ENCODE peak calls at places on chromosome 4, in seven cellular contexts. K is testis, N is spleen, I is body of pancreas, E is IMR-90, B is right lobe of liver, Z is stomach. C is an unnamed sample. For H3K4me1, the result is how much of the 10 kb centered on the place peaks cover.

GRCh38 chr4:152348670-152349069 is 187.2 kb downstream of the FBXW7 start:
- DNase-seq in N (no peak), K (no peak), B (no peak), I (no peak), Z (no peak), E (no peak), C (no peak)

GRCh38 chr4:2798399-2799301 is 5.8 kb downstream of the SH3BP2 start:
- DNase-seq in I (peak), N (peak), Z (peak), B (peak), K (no peak), E (no peak), C (no peak)

GRCh38 chr4:5365071-5366008 is 314.1 kb downstream of the STK32B start:
- DNase-seq in K (no peak), Z (peak), E (peak), B (no peak), N (no peak), I (peak), C (peak)

GRCh38 chr4:71878388-71878787 is 94.5 kb upstream of the GC start:
- DNase-seq in B (no peak), E (no peak), K (no peak), Z (no peak), N (no peak), I (no peak), C (no peak)

GRCh38 chr4:107658400-107659326 is 61.4 kb downstream of the PAPSS1 start:
- DNase-seq in K (no peak), E (no peak), B (no peak), Z (no peak), I (no peak), N (no peak), C (no peak)

GRCh38 chr4:180828455-180829018 is 1414.7 kb upstream of the TENM3 start:
- DNase-seq in N (no peak), E (peak), Z (no peak), I (no peak), K (peak), B (no peak), C (peak)

GRCh38 chr4:85905761-85906160 is 430.8 kb downstream of the ARHGAP24 start:
- DNase-seq in E (no peak), B (no peak), N (no peak), Z (no peak), I (no peak), K (no peak), C (no peak)

GRCh38 chr4:3025881-3026280 is 48.5 kb downstream of the HTT-AS start:
- DNase-seq in K (no peak), E (no peak), Z (no peak), B (no peak), N (no peak), I (no peak), C (no peak)

GRCh38 chr4:102606261-102606660 is 105.1 kb downstream of the NFKB1 start:
- DNase-seq in K (no peak), E (no peak), Z (no peak), B (no peak), I (no peak), N (no peak), C (no peak)

GRCh38 chr4:175109933-175110332 is 191.8 kb downstream of the ADAM29 start:
- DNase-seq in K (no peak), B (no peak), N (no peak), E (no peak), I (peak), Z (no peak), C (no peak)

GRCh38 chr4:181674315-181674714 is 568.9 kb upstream of the TENM3 start:
- DNase-seq in E (peak), B (no peak), K (no peak), Z (no peak), I (no peak), N (no peak), C (no peak)

GRCh38 chr4:30720656-30721352 is 635 bp downstream of the PCDH7 start:
- DNase-seq in B (no peak), N (peak), K (no peak), I (peak), E (peak), Z (no peak), C (no peak)

GRCh38 chr4:75698162-75698962 is 25.2 kb upstream of the G3BP2 start:
- DNase-seq in B (no peak), E (no peak), I (no peak), Z (no peak), K (no peak), N (no peak), C (no peak)

GRCh38 chr4:161827013-161827412 is 336.8 kb downstream of the FSTL5 start:
- DNase-seq in E (no peak), Z (no peak), I (no peak), K (no peak), B (no peak), N (no peak), C (no peak)

GRCh38 chr4:176883681-176884418 is 91.1 kb upstream of the VEGFC start:
- DNase-seq in B (no peak), Z (no peak), N (no peak), E (peak), K (no peak), I (no peak), C (no peak)
- TF ChIP-seq POLR2A in B (no peak), Z (no peak), N (no peak), E (no peak), K (no peak), I (no peak), C (no peak)

GRCh38 chr4:57083107-57083506 is 27.1 kb downstream of the IGFBP7 start:
- DNase-seq in N (no peak), E (peak), K (no peak), B (no peak), Z (no peak), I (no peak), C (no peak)
- H3K4me1 ChIP-seq in N (under half), E (under half), K (under half), B (under half), Z (under half), I (under half), C (under half)

GRCh38 chr4:100657187-100657586 is 139.4 kb upstream of the EMCN start:
- DNase-seq in N (no peak), Z (no peak), K (no peak), B (no peak), E (no peak), I (no peak), C (no peak)
- TF ChIP-seq POLR2A in N (no peak), Z (no peak), K (no peak), B (no peak), E (no peak), I (no peak), C (no peak)

DNA sequence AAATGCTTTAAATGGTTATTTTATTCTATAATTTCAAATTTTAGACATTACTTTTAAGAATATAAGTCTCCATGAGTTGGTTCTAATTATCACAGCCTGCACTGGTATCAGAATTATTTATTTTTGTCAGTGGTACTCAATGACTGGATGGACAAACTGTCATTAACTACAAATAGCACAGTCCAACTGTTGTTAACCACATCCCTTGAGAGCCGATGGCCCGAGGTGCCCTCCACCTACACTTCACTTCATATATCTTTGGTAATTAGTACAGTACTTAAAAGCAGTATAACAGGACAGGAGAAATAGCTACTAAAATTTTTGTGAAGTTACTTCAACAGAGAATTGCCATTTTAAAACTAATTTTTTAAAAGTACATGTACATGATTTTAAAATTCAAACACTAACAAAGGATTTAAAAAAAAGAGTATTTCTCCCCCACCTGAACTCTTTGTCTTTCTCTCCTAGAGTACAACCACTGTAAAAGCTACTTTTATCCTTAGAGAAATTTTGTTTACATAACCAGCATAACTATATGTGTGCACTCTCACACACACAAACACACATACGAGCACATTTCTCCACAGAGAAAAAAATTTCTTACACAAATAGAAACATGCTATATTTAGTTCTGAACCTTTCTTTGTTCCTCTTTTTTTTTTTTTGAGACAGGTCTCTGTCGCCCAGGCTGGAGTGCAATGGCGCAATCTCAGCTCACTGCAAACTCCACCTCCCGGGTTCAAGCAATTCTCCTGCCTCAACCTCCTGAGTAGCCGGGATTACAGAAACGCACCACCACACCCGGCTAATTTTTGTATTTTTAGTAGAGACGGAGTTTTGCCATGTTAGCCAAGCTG is 6.5 kb downstream of the TIFA start:
- DNase-seq in K (no peak), E (peak), I (no peak), N (peak), B (no peak), Z (no peak), C (no peak)
- H3K4me1 ChIP-seq in K (under half), E (under half), I (half or more), N (under half), B (under half), Z (under half), C (under half)

DNA sequence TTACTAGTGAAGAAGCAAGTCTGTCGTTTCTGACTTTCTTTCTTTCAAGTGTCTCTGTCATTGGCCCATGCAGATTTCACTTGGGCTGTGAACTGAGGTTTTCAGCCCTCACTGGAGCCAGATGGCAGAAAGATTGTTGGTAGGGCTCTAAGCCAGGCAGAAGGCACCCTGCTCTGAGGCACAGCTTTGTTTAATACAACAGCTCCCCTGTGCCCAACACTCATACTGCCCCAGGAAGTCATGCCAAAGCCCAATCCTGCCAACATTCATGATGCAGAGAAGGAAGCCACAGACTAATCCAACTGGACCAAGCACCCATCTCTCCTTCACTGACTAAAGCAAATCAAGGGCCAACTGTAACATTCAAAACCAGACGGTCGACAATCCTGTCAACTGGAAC is 117.1 kb upstream of the FRG1 start:
- DNase-seq in K (no peak), N (no peak), B (no peak), E (no peak), I (no peak), Z (no peak), C (no peak)
- TF ChIP-seq POLR2A in K (no peak), N (no peak), B (no peak), E (no peak), I (no peak), Z (no peak), C (no peak)

GRCh38 chr4:38683265-38683664 is 19.3 kb downstream of the KLF3 start:
- DNase-seq in N (no peak), B (no peak), K (no peak), E (no peak), I (no peak), Z (no peak), C (no peak)

GRCh38 chr4:38686682-38687081 is 22.7 kb downstream of the KLF3 start:
- DNase-seq in I (no peak), N (no peak), B (no peak), Z (no peak), K (no peak), E (no peak), C (no peak)

GRCh38 chr4:38681283-38682066 is 17.5 kb downstream of the KLF3 start:
- DNase-seq in B (no peak), E (peak), K (no peak), N (no peak), I (no peak), Z (no peak), C (no peak)

GRCh38 chr4:38684951-38685350 is 21.0 kb downstream of the KLF3 start:
- DNase-seq in B (no peak), Z (no peak), E (no peak), N (no peak), K (no peak), I (no peak), C (no peak)

DNA sequence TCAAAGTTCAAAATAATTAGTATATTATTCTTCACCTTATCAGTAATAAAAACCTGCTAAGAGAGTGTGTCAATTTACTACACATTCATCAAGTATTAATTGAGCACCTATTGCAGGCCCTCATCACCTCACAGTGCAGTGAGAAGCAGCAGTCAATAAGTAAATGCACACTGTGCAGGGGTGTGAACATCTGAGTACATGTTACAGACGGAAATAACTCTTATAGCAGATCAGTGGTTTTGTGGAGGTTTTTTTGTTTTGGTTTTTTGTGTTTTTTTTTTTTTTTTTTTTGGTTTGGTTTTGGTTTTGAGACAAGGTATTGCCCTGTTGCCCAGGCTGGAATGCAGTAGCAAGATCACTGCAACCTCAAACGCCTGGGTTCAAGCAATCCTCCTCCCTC is 20.3 kb downstream of the KLF3 start:
- DNase-seq in I (no peak), Z (no peak), E (no peak), B (no peak), N (no peak), K (no peak), C (no peak)
- H3K4me1 ChIP-seq in I (under half), Z (half or more), E (under half), B (under half), N (under half), K (under half), C (under half)

GRCh38 chr4:153467897-153468262 is 1.7 kb downstream of the TMEM131L start:
- DNase-seq in E (no peak), K (no peak), N (no peak), Z (no peak), B (no peak), I (no peak), C (no peak)

GRCh38 chr4:153467154-153467896 is 1.2 kb downstream of the TMEM131L start:
- DNase-seq in B (peak), I (peak), K (peak), E (no peak), Z (peak), N (peak), C (peak)

GRCh38 chr4:153465583-153465921 is 608 bp upstream of the TMEM131L start:
- DNase-seq in Z (peak), N (peak), E (peak), K (peak), I (peak), B (peak), C (peak)

GRCh38 chr4:153465922-153466636 is at the start of gene TMEM131L:
- DNase-seq in B (peak), K (peak), Z (peak), I (peak), N (peak), E (peak), C (peak)

GRCh38 chr4:153466637-153467153 is 535 bp downstream of the TMEM131L start:
- DNase-seq in N (peak), I (peak), B (peak), E (no peak), Z (no peak), K (no peak), C (no peak)
- TF ChIP-seq POLR2A in N (no peak), I (no peak), B (no peak), E (no peak), Z (no peak), K (no peak), C (no peak)

GRCh38 chr4:140098481-140099132 is 55.4 kb downstream of the MAML3 start:
- DNase-seq in Z (no peak), B (no peak), E (peak), K (peak), I (no peak), N (no peak), C (no peak)

GRCh38 chr4:140096483-140096861 is 57.5 kb downstream of the MAML3 start:
- DNase-seq in I (no peak), E (no peak), Z (no peak), B (no peak), N (no peak), K (no peak), C (no peak)

GRCh38 chr4:140096921-140097320 is 57.1 kb downstream of the MAML3 start:
- DNase-seq in Z (no peak), E (peak), N (no peak), I (no peak), K (no peak), B (no peak), C (no peak)

GRCh38 chr4:140095694-140096482 is 58.1 kb downstream of the MAML3 start:
- DNase-seq in E (peak), Z (no peak), N (no peak), K (no peak), I (no peak), B (peak), C (no peak)

DNA sequence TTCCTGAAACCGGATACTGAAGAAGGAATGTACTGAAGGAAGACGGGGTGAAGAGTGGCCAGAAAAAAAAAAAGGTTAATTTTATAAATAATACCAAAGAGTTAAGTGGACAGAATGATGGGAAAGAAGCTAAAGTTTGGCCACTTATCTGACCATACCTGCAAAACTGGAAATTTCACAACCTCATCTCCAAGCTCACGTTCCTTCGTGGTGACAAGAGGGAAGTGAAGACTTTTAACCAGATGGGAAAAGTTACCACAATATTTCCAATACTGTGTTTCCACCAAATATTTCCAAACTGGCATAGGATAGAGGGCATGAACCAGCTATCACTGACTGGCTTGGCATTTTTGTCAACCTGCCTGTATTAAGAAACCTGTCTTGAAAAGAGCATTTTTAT is 56.4 kb downstream of the MAML3 start:
- DNase-seq in K (no peak), E (no peak), I (no peak), N (no peak), B (no peak), Z (no peak), C (no peak)
- H3K4me1 ChIP-seq in K (half or more), E (under half), I (half or more), N (half or more), B (under half), Z (half or more), C (under half)

GRCh38 chr4:8160233-8160560 is 1.6 kb upstream of the ABLIM2 start:
- DNase-seq in K (no peak), Z (no peak), B (no peak), E (no peak), N (peak), I (no peak), C (no peak)

GRCh38 chr4:8157944-8158709 is 486 bp downstream of the ABLIM2 start:
- DNase-seq in E (no peak), I (peak), Z (no peak), B (no peak), K (no peak), N (peak), C (no peak)

GRCh38 chr4:8159522-8160232 is 1.1 kb upstream of the ABLIM2 start:
- DNase-seq in I (no peak), B (no peak), N (no peak), K (no peak), E (no peak), Z (no peak), C (no peak)

GRCh38 chr4:8157496-8157895 is 1.1 kb downstream of the ABLIM2 start:
- DNase-seq in K (no peak), N (no peak), E (no peak), Z (no peak), B (peak), I (no peak), C (no peak)

DNA sequence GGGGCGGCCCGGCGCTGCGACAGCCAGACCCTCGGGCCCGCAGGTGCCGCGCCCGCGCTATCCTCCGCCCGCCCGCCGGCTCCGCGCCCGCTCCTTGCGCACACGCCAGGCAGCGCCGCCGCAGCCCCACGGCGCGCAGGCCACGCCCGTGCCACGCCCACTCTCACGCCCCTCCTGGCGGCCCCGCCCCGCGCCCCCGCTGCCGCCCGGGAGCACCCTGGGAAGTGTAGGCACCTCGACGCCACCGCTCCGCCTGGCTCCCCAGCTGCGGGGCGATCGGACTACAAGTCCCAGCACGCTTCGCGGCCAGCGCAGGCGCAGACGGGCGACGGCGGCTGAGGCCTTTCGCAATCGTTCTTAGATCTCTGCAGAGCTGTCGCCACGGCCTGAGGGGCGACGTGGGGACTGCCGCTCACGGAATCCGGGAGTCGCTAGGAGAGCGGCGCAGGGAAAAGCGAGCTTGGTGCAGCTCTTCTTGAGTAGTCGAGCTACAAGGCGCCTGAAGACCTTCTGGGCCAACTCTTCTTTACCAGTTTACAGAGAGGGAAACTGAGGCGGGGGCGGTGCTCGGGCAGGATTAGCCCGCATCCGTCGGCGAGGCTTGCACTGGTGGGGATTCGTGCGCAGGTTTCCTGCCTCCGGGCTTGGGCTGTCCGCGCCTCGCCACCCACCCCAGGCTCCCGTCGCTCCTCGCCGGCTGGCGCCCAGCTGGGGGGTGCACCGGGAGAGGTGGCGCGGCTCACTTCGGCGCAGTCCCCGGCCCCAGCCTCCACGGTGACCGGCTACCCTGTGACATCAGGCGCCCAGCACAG is at the start of gene ABLIM2:
- DNase-seq in Z (peak), N (peak), K (peak), E (peak), I (peak), B (peak), C (peak)
- TF ChIP-seq POLR2A in Z (no peak), N (no peak), K (no peak), E (no peak), I (peak), B (peak), C (peak)